ENCODE peak calls at places on chromosomes 3 and 15, in four cellular contexts. Y is PC-3, C is lower lobe of right lung, B is left ventricle myocardium inferior. O is an unnamed sample.

GRCh38 chr3:107816082-107816481 is 274.7 kb downstream of the CD47 start:
- DNase-seq in Y (no peak), C (no peak), B (no peak), O (no peak)

GRCh38 chr15:84955089-84955848 is 26.4 kb upstream of the PDE8A start:
- DNase-seq in Y (peak; percentile 76), C (peak; percentile 78), B (peak; percentile 68), O (peak; percentile 63)

GRCh38 chr3:115272036-115272824 is 125.1 kb upstream of the ZBTB20 start:
- DNase-seq in Y (no peak), C (no peak), B (no peak), O (no peak)

GRCh38 chr15:92343869-92344643 is 49.6 kb upstream of the ST8SIA2 start:
- DNase-seq in Y (no peak), C (no peak), B (peak; percentile 68), O (no peak)

GRCh38 chr15:99717129-99718024 is 15.9 kb downstream of the LYSMD4 start:
- DNase-seq in Y (no peak), C (no peak), B (peak; percentile 48), O (no peak)

GRCh38 chr3:183388213-183388612 is 40.2 kb downstream of the MCF2L2 start:
- DNase-seq in Y (no peak), C (no peak), B (no peak), O (no peak)

GRCh38 chr3:108494862-108495531 is 15.4 kb downstream of the MYH15 start:
- DNase-seq in Y (no peak), C (no peak), B (no peak), O (no peak)

GRCh38 chr3:196620228-196620627 is 19.3 kb upstream of the NRROS start:
- DNase-seq in Y (no peak), C (peak; percentile 70), B (no peak), O (no peak)

GRCh38 chr3:49027634-49028033 is 1.6 kb downstream of the IMPDH2 start:
- DNase-seq in Y (no peak), C (no peak), B (no peak), O (no peak)

GRCh38 chr3:171535133-171535532 is 74.9 kb upstream of the TNIK start:
- DNase-seq in Y (no peak), C (no peak), B (no peak), O (no peak)

GRCh38 chr3:101780661-101781060 is 1.6 kb downstream of the NXPE3 start:
- DNase-seq in Y (peak; percentile 69), C (no peak), B (no peak), O (no peak)

GRCh38 chr3:120497318-120497717 is 46.5 kb upstream of the FSTL1 start:
- DNase-seq in Y (peak; percentile 98), C (no peak), B (no peak), O (no peak)

GRCh38 chr15:81642451-81642990 is 268.5 kb upstream of the TMC3 start:
- DNase-seq in Y (no peak), C (no peak), B (no peak), O (no peak)

GRCh38 chr3:57184516-57184915 is 15.3 kb downstream of the HESX1 start:
- DNase-seq in Y (no peak), C (no peak), B (no peak), O (no peak)

GRCh38 chr15:60038111-60038521 is 34.0 kb downstream of the FOXB1 start:
- DNase-seq in Y (peak; percentile 32), C (no peak), B (no peak), O (peak; percentile 7)

GRCh38 chr3:104628185-104628789 is 738.4 kb upstream of the ALCAM start:
- DNase-seq in Y (peak; percentile 91), C (no peak), B (no peak), O (peak; percentile 32)

GRCh38 chr15:88635343-88635742 is 3.5 kb upstream of the ISG20 start:
- DNase-seq in Y (no peak), C (no peak), B (no peak), O (peak; percentile 67)

GRCh38 chr3:12405432-12406272 is 78.6 kb upstream of the TSEN2 start:
- DNase-seq in Y (peak; percentile 98), C (peak; percentile 86), B (peak; percentile 75), O (peak; percentile 91)

GRCh38 chr15:93825721-93826120 is 405.6 kb upstream of the MCTP2 start:
- DNase-seq in Y (no peak), C (no peak), B (no peak), O (no peak)

GRCh38 chr15:62482715-62483429 is 317.8 kb upstream of the C2CD4B start:
- DNase-seq in Y (peak; percentile 5), C (no peak), B (no peak), O (no peak)

GRCh38 chr3:137294839-137295238 is 337.1 kb downstream of the IL20RB start:
- DNase-seq in Y (no peak), C (no peak), B (no peak), O (no peak)

GRCh38 chr15:92693922-92694331 is 38.4 kb upstream of the FAM174B start:
- DNase-seq in Y (peak; percentile 49), C (no peak), B (no peak), O (no peak)

GRCh38 chr3:88113311-88114162 is 36.2 kb upstream of the C3orf38 start:
- DNase-seq in Y (peak; percentile 86), C (no peak), B (no peak), O (peak; percentile 77)

GRCh38 chr3:122680381-122681293 is at the start of gene PARP14:
- DNase-seq in Y (peak; percentile 77), C (peak; percentile 81), B (peak; percentile 66), O (peak; percentile 88)

GRCh38 chr3:135908225-135908624 is 57.3 kb upstream of the PPP2R3A start:
- DNase-seq in Y (peak; percentile 89), C (no peak), B (no peak), O (no peak)

GRCh38 chr15:89888214-89888804 is 5.5 kb downstream of the AP3S2 start:
- DNase-seq in Y (peak; percentile 82), C (no peak), B (no peak), O (peak; percentile 88)

GRCh38 chr3:157129782-157130137 is 30.2 kb downstream of the CCNL1 start:
- DNase-seq in Y (peak; percentile 63), C (no peak), B (no peak), O (no peak)
- H3K4me1 ChIP-seq in Y (peaks cover 98% of the 10 kb centered on the region), C (peaks cover 50% of the 10 kb centered on the region), B (peaks cover 76% of the 10 kb centered on the region), O (peaks cover 1% of the 10 kb centered on the region)

DNA sequence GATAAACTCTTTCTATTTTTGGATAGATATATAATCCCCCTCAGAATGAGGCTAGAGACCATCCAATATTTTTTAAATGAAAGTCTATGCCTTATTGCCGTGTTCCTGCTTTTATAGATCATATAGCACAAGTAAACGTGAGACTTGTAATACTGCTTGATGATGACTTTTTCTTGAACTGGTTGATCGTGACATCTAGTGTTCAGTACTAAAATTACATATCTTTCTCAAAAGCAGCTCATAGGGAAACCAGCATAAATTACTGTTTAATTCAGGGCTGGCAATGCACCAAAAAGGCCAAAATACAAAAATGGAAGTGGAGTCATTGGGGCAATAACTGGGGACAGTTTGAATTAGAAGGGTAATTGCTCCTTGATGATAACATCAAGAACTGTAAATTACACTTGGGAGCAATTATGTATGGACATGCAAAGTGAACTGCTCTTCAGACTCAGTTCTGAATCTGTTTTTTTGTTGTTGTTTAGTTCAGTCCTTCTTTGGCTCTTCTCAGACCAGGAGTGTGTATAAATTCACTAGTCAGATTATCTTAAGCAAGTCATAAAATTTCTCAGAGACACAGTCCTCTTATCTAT is 325.3 kb downstream of the THSD4 start:
- DNase-seq in Y (peak; percentile 67), C (no peak), B (no peak), O (peak; percentile 79)
- H3K4me1 ChIP-seq in Y (peaks cover 60% of the 10 kb centered on the region), C (peaks cover 20% of the 10 kb centered on the region), B (peaks cover 25% of the 10 kb centered on the region), O (no peaks in the 10 kb centered on the region)

GRCh38 chr3:186598108-186598784 is 14.6 kb upstream of the AHSG start:
- DNase-seq in Y (peak; percentile 37), C (no peak), B (peak; percentile 78), O (no peak)
- H3K4me1 ChIP-seq in Y (no peaks in the 10 kb centered on the region), C (no peaks in the 10 kb centered on the region), B (peaks cover 10% of the 10 kb centered on the region), O (peaks cover 7% of the 10 kb centered on the region)

DNA sequence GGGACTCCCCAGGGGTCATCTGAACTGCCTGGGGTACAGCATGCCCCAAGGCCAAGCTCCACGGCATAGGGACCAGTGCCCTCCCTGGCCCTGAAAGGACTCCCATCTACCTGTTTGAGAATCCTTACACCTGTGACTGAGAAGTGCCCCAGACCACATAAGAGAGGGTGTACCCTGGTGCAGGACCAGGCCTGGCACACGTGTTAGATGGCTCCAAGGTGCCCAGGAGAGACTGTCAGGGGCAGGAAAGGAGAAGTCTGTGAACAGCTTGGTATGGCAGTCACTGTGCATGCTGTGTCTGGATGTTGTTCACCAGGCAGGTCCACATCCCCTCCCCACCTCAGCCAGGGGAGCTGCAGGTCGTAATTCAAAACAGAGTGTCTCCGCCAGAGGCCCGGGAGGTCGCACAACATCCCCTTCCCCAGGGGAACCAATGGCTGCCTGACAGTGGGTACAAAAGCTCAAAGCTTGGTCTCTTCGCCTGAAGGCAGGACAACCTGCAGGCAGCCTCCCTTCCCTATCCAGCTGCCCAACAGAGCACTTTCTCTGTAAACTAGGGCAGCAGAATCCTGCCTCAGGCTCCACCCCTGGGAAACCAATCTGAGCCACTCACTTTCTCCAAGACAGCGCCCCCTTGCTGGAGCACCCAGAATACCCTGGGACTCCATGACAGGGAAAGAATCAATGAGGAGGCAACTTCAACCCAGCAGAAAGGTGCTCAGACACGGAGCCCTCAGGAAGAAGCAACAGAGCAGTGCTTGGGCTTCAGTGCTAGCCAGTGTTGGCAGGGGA is 3.9 kb downstream of the NUP210 start:
- DNase-seq in Y (no peak), C (no peak), B (no peak), O (no peak)
- H3K4me1 ChIP-seq in Y (peaks cover 47% of the 10 kb centered on the region), C (peaks cover 39% of the 10 kb centered on the region), B (peaks cover 8% of the 10 kb centered on the region), O (no peaks in the 10 kb centered on the region)

GRCh38 chr3:53804697-53805462 is 41.3 kb downstream of the CHDH start:
- DNase-seq in Y (peak; percentile 45), C (no peak), B (no peak), O (no peak)
- H3K4me1 ChIP-seq in Y (no peaks in the 10 kb centered on the region), C (no peaks in the 10 kb centered on the region), B (peaks cover 18% of the 10 kb centered on the region), O (no peaks in the 10 kb centered on the region)

GRCh38 chr3:162292409-162292808 is 795.8 kb downstream of the OTOL1 start:
- DNase-seq in Y (no peak), C (no peak), B (no peak), O (no peak)
- H3K4me1 ChIP-seq in Y (peaks cover 40% of the 10 kb centered on the region), C (no peaks in the 10 kb centered on the region), B (no peaks in the 10 kb centered on the region), O (no peaks in the 10 kb centered on the region)

GRCh38 chr3:58597770-58598310 is 20.6 kb upstream of the FAM107A start:
- DNase-seq in Y (no peak), C (no peak), B (no peak), O (no peak)
- H3K4me1 ChIP-seq in Y (no peaks in the 10 kb centered on the region), C (no peaks in the 10 kb centered on the region), B (peaks cover 8% of the 10 kb centered on the region), O (no peaks in the 10 kb centered on the region)

DNA sequence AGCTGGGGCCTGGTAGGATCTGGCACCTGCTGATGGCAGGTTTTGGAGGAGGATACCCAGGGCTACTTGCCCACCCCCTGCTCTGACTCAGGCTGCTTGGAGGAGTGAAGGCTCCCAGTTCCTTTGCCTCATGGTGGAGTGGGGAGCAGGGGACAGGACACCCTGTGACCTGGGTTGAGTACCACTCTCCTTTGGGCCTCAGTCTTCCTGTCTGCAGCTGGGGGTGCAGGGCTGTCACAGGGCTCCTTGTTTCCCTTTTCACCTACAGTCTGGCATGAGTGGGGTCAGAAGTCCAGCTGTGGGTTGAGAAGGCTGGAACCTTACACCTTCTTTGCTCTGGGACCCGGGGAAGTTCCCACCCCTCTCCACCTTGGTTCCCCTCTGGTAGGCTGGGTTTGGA is 14.7 kb downstream of the SEMA3F start:
- DNase-seq in Y (no peak), C (no peak), B (no peak), O (no peak)
- H3K4me1 ChIP-seq in Y (peaks cover 68% of the 10 kb centered on the region), C (peaks cover 73% of the 10 kb centered on the region), B (peaks cover 84% of the 10 kb centered on the region), O (peaks cover 14% of the 10 kb centered on the region)

O was measured in small intestine.